ENCODE peak calls at places on chromosomes 4 and X, in four cellular contexts. One of them, this sample, is unnamed.

GRCh38 chr4:159685406-159686092 is 582.7 kb downstream of the RAPGEF2 start:
- DNase-seq in astrocyte of the spinal cord: peak; percentile 77
- DNase-seq in nephron progenitor cell: no peak
- DNase-seq in endodermal cell: no peak
- DNase-seq in this sample: no peak

GRCh38 chr4:101022151-101023024 is 324.9 kb downstream of the PPP3CA start:
- DNase-seq in astrocyte of the spinal cord: peak; percentile 39
- DNase-seq in nephron progenitor cell: no peak
- DNase-seq in endodermal cell: no peak
- DNase-seq in this sample: no peak

GRCh38 chrX:155333701-155334100 is 713 bp downstream of the CLIC2 start:
- DNase-seq in astrocyte of the spinal cord: no peak
- DNase-seq in nephron progenitor cell: no peak
- DNase-seq in endodermal cell: no peak
- DNase-seq in this sample: no peak

GRCh38 chr4:73434311-73434710 is 1.7 kb upstream of the AFP start:
- DNase-seq in astrocyte of the spinal cord: no peak
- DNase-seq in nephron progenitor cell: no peak
- DNase-seq in endodermal cell: no peak
- DNase-seq in this sample: no peak

GRCh38 chr4:152243890-152244595 is 291.8 kb downstream of the FBXW7 start:
- DNase-seq in astrocyte of the spinal cord: no peak
- DNase-seq in nephron progenitor cell: no peak
- DNase-seq in endodermal cell: no peak
- DNase-seq in this sample: no peak

GRCh38 chr4:156558365-156559025 is 413.1 kb downstream of the PDGFC start:
- DNase-seq in astrocyte of the spinal cord: peak; percentile 81
- DNase-seq in nephron progenitor cell: peak; percentile 9
- DNase-seq in endodermal cell: peak; percentile 39
- DNase-seq in this sample: no peak

GRCh38 chrX:9676311-9676710 is 89.3 kb downstream of the GPR143 start:
- DNase-seq in astrocyte of the spinal cord: peak; percentile 19
- DNase-seq in nephron progenitor cell: no peak
- DNase-seq in endodermal cell: no peak
- DNase-seq in this sample: no peak

GRCh38 chrX:29699214-29699613 is 516.1 kb upstream of the MAGEB2 start:
- DNase-seq in astrocyte of the spinal cord: no peak
- DNase-seq in nephron progenitor cell: no peak
- DNase-seq in endodermal cell: no peak
- DNase-seq in this sample: no peak

GRCh38 chr4:137421796-137422195 is 110.5 kb downstream of the PCDH18 start:
- DNase-seq in astrocyte of the spinal cord: peak; percentile 61
- DNase-seq in nephron progenitor cell: no peak
- DNase-seq in endodermal cell: no peak
- DNase-seq in this sample: no peak

GRCh38 chr4:6183740-6184139 is 16.6 kb downstream of the JAKMIP1 start:
- DNase-seq in astrocyte of the spinal cord: no peak
- DNase-seq in nephron progenitor cell: no peak
- DNase-seq in endodermal cell: no peak
- DNase-seq in this sample: no peak

GRCh38 chrX:47313056-47313455 is 57.3 kb upstream of the ZNF157 start:
- DNase-seq in astrocyte of the spinal cord: no peak
- DNase-seq in nephron progenitor cell: no peak
- DNase-seq in endodermal cell: no peak
- DNase-seq in this sample: no peak

GRCh38 chr4:120920666-120921065 is 1.9 kb downstream of the PRDM5 start:
- DNase-seq in astrocyte of the spinal cord: no peak
- DNase-seq in nephron progenitor cell: no peak
- DNase-seq in endodermal cell: no peak
- DNase-seq in this sample: no peak

GRCh38 chr4:120922390-120923200 is at the start of gene PRDM5:
- DNase-seq in astrocyte of the spinal cord: peak; percentile 65
- DNase-seq in nephron progenitor cell: peak; percentile 72
- DNase-seq in endodermal cell: peak; percentile 89
- DNase-seq in this sample: peak; percentile 72

GRCh38 chr4:120919358-120919757 is 3.2 kb downstream of the PRDM5 start:
- DNase-seq in astrocyte of the spinal cord: no peak
- DNase-seq in nephron progenitor cell: no peak
- DNase-seq in endodermal cell: no peak
- DNase-seq in this sample: no peak

GRCh38 chr4:120923201-120923522 is 636 bp upstream of the PRDM5 start:
- DNase-seq in astrocyte of the spinal cord: no peak
- DNase-seq in nephron progenitor cell: no peak
- DNase-seq in endodermal cell: no peak
- DNase-seq in this sample: no peak

DNA sequence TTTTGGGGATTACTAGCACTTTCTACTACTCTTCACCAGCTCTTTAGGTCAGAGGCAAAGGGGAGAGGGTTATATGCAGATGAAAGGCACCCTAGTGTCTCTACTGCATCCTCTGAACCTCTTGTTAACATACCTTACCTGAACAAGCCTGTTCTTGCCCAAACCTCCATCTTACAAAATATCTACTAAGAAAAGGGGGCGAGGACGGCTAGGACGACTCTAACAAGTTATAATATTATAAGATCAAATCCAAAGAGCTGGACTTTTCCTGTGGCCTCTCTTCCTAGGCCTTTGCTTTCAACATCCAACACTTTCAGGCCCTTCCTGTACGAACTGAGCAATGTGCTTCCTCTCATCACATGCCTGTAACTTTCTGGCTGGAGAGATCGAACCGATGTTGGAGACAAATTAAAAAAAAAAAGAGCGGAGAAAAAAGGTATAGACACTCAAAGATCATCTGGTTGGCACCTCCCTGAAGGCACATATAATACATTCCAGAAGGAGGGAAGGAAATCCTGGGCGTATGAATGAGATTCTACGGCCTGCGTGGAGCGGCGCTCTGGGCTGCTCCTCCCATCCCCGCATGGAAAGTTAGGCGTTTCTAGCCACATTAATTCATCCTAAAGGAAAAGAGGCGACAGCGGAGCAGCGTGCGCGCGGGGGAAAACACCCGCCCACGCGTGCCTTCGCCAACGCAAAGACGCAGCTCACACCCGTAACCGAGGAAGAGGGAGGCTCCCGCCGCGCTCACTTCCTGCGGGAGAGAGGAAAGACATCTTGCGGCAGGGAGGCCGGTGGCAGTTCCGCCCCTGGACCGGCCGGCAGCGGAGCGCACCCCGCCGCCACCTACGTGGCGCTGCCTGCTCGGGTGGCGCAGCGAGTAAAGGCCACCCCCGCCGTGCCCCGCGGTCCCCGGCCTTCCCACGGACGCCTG is 803 bp downstream of the PRDM5 start:
- DNase-seq in astrocyte of the spinal cord: peak; percentile 63
- DNase-seq in nephron progenitor cell: peak; percentile 68
- DNase-seq in endodermal cell: peak; percentile 78
- DNase-seq in this sample: peak; percentile 82
- TF ChIP-seq CTCF in astrocyte of the spinal cord: no peak
- TF ChIP-seq CTCF in nephron progenitor cell: no peak
- TF ChIP-seq CTCF in endodermal cell: no peak
- TF ChIP-seq CTCF in this sample: no peak

DNA sequence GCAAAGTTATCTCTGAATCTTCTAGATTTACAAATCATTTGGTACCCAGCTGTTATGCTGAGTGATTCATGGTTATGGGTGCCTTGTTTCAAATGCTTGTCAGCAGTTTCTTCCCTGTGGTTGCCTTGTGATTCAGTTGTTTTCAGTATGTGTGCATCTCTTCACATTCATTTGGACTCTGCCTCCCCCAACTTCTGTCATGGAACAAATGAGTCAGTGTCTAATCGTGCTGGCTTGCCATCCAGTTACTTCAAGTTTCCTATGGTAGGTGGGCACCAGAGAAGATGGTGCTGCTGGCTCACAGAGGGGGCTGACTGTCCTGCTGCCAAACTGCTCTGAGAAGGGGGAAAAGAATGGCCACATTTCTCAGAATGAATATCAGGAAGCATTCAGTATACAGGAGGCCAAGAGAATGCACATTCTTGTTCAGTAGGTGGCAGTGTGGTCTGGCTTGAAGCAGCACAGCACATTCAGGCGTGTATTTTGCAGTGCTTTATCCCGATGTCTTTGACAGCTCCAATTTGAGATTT is 260.9 kb downstream of the GLUD2 start:
- DNase-seq in astrocyte of the spinal cord: peak; percentile 76
- DNase-seq in nephron progenitor cell: peak; percentile 12
- DNase-seq in endodermal cell: peak; percentile 60
- DNase-seq in this sample: no peak
- TF ChIP-seq CTCF in astrocyte of the spinal cord: peak; percentile 53
- TF ChIP-seq CTCF in nephron progenitor cell: peak; percentile 33
- TF ChIP-seq CTCF in endodermal cell: peak; percentile 70
- TF ChIP-seq CTCF in this sample: peak; percentile 13

GRCh38 chrX:124098089-124098488 is 136.6 kb downstream of the STAG2 start:
- DNase-seq in astrocyte of the spinal cord: peak; percentile 35
- DNase-seq in nephron progenitor cell: no peak
- DNase-seq in endodermal cell: no peak
- DNase-seq in this sample: no peak
- TF ChIP-seq CTCF in astrocyte of the spinal cord: peak; percentile 62
- TF ChIP-seq CTCF in nephron progenitor cell: peak; percentile 61
- TF ChIP-seq CTCF in endodermal cell: peak; percentile 83
- TF ChIP-seq CTCF in this sample: peak; percentile 71

DNA sequence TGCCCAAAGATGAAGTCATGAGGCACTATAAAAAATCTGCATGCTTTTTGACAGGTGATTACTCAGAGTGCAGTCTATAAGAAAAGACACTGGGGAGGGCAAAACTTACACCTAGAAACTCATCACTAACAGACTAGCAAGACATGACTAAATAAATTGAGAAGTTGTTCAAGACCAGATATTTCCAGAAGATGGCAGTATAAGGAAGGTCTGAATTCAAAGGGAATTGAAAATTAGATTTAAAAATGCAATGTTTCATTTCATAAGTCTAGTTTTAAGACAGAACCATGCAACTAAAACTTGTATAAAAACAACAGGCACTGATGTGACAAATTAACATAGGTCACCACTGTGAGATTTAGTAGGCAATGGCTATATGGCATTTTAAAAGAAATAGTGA is 232.5 kb upstream of the POF1B start:
- DNase-seq in astrocyte of the spinal cord: peak; percentile 2
- DNase-seq in nephron progenitor cell: no peak
- DNase-seq in endodermal cell: no peak
- DNase-seq in this sample: no peak
- TF ChIP-seq CTCF in astrocyte of the spinal cord: no peak
- TF ChIP-seq CTCF in nephron progenitor cell: peak; percentile 26
- TF ChIP-seq CTCF in endodermal cell: peak; percentile 74
- TF ChIP-seq CTCF in this sample: peak; percentile 37

GRCh38 chr4:94076498-94076897 is 131.2 kb upstream of the SMARCAD1 start:
- DNase-seq in astrocyte of the spinal cord: no peak
- DNase-seq in nephron progenitor cell: no peak
- DNase-seq in endodermal cell: no peak
- DNase-seq in this sample: no peak
- TF ChIP-seq CTCF in astrocyte of the spinal cord: no peak
- TF ChIP-seq CTCF in nephron progenitor cell: no peak
- TF ChIP-seq CTCF in endodermal cell: no peak
- TF ChIP-seq CTCF in this sample: no peak